ENCODE peak calls at places on chromosomes 2 and 18, in nine cellular contexts. V, G, Q, E, B, F, H, D and L are unnamed samples.

GRCh38 chr2:3728104-3729054 is 25.0 kb downstream of the DCDC2C start:
- DNase-seq in V (no peak), G (peak; percentile 44), Q (peak; percentile 46), E (peak; percentile 62), B (no peak), F (no peak), H (no peak), D (no peak), L (no peak)

GRCh38 chr2:238290079-238290478 is 1.7 kb upstream of the PER2 start:
- DNase-seq in V (peak; percentile 90), G (peak; percentile 83), Q (peak; percentile 45), E (peak; percentile 62), B (peak; percentile 82), F (peak; percentile 68), H (peak; percentile 33), D (peak; percentile 88), L (no peak)

GRCh38 chr2:134189009-134189717 is 64.7 kb upstream of the MGAT5 start:
- DNase-seq in V (peak; percentile 32), G (no peak), Q (no peak), E (no peak), B (no peak), F (no peak), H (no peak), D (no peak), L (no peak)

GRCh38 chr2:871926-872680 is 78.5 kb upstream of the SNTG2 start:
- DNase-seq in V (no peak), G (no peak), Q (no peak), E (no peak), B (no peak), F (peak; percentile 19), H (no peak), D (peak; percentile 35), L (no peak)

GRCh38 chr2:105052773-105053172 is 14.9 kb downstream of the MRPS9 start:
- DNase-seq in V (peak; percentile 41), G (peak; percentile 74), Q (no peak), E (no peak), B (no peak), F (no peak), H (peak; percentile 49), D (no peak), L (no peak)

GRCh38 chr2:191846787-191847620 is at the start of gene CAVIN2:
- DNase-seq in V (peak; percentile 50), G (peak; percentile 95), Q (no peak), E (no peak), B (peak; percentile 76), F (peak; percentile 75), H (peak; percentile 71), D (no peak), L (peak; percentile 42)

GRCh38 chr2:104702026-104702425 is 151.9 kb upstream of the POU3F3 start:
- DNase-seq in V (no peak), G (no peak), Q (no peak), E (peak; percentile 61), B (no peak), F (no peak), H (no peak), D (no peak), L (no peak)

GRCh38 chr2:61210332-61210981 is 48.5 kb downstream of the C2orf74 start:
- DNase-seq in V (no peak), G (peak; percentile 34), Q (no peak), E (no peak), B (no peak), F (no peak), H (no peak), D (no peak), L (no peak)

GRCh38 chr18:59744271-59744721 is 47.1 kb upstream of the CCBE1 start:
- DNase-seq in V (no peak), G (no peak), Q (no peak), E (no peak), B (no peak), F (no peak), H (no peak), D (no peak), L (no peak)

GRCh38 chr2:179579744-179580143 is 281.7 kb downstream of the ZNF385B start:
- DNase-seq in V (no peak), G (peak; percentile 91), Q (no peak), E (no peak), B (no peak), F (no peak), H (no peak), D (no peak), L (no peak)

GRCh38 chr18:46213295-46213694 is 109.1 kb downstream of the HAUS1 start:
- DNase-seq in V (no peak), G (peak; percentile 5), Q (peak; percentile 4), E (no peak), B (no peak), F (no peak), H (no peak), D (no peak), L (no peak)

GRCh38 chr18:66564236-66564635 is 39.7 kb downstream of the CDH19 start:
- DNase-seq in V (no peak), G (no peak), Q (no peak), E (no peak), B (no peak), F (no peak), H (no peak), D (no peak), L (no peak)
- H3K27ac ChIP-seq in V (no peak overlapping the region), G (no peak overlapping the region), Q (no peak overlapping the region), E (no peak overlapping the region), B (no peak overlapping the region), F (no peak overlapping the region), H (no peak overlapping the region), D (no peak overlapping the region), L (no peak overlapping the region)

DNA sequence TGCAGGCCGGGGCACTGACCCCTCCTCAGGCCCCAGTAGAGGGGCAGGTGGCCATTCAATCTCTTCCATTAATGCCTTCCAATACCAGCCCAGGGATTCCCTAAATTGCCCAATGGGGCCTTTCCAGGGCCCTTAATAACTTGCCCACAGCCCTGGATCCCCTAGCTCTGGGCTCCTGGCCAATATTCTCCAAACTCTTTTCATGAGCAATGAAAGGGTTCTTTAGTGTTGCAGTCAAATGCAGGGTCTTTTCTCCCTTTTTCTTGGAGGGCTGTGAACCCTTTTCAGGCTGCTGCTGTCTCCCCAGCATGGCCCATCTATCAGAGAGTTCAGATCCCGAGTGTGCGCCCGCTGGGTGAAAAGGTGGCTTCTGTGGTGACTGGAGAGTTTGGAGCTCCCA is 41.3 kb upstream of the SLC1A4 start:
- DNase-seq in V (no peak), G (no peak), Q (no peak), E (no peak), B (no peak), F (no peak), H (no peak), D (no peak), L (no peak)
- H3K4me1 ChIP-seq in V (no peaks in the 10 kb centered on the region), G (peaks cover 74% of the 10 kb centered on the region), Q (peaks cover 47% of the 10 kb centered on the region), E (no peaks in the 10 kb centered on the region), B (peaks cover 38% of the 10 kb centered on the region), F (peaks cover 17% of the 10 kb centered on the region), H (peaks cover 5% of the 10 kb centered on the region), D (no peaks in the 10 kb centered on the region), L (peaks cover 37% of the 10 kb centered on the region)

DNA sequence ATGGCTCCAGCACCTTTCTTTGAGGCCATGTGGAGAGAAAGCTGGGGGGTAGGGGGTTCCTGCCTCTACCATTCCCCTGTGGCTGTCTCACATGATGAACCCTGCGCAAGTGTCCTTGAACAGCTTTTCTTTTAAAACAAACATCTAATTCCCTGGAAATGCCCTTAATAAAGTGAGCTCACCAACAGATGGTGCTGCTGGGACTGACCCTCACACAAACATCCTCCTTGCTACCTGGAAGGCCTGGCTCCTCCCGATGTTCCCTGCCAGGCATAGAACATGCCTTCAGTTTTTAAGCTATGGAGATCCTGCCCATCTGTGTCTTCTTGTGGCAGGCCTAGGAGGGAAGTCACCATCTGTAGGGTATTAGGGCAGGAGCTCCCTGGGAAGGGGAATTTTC is 60.7 kb upstream of the GATA6 start:
- DNase-seq in V (no peak), G (peak; percentile 47), Q (no peak), E (no peak), B (no peak), F (no peak), H (no peak), D (no peak), L (no peak)
- TF ChIP-seq CTCF in V (no peak), G (peak; percentile 54), Q (no peak), E (peak; percentile 26), B (no peak), F (no peak), H (no peak), D (no peak), L (no peak)

GRCh38 chr18:74528913-74529312 is 5.4 kb upstream of the CNDP1 start:
- DNase-seq in V (no peak), G (no peak), Q (no peak), E (no peak), B (no peak), F (no peak), H (no peak), D (no peak), L (no peak)

GRCh38 chr18:74530584-74530862 is 3.8 kb upstream of the CNDP1 start:
- DNase-seq in V (no peak), G (no peak), Q (no peak), E (no peak), B (no peak), F (no peak), H (no peak), D (no peak), L (no peak)

GRCh38 chr18:74528478-74528877 is 5.8 kb upstream of the CNDP1 start:
- DNase-seq in V (no peak), G (no peak), Q (no peak), E (no peak), B (no peak), F (no peak), H (no peak), D (no peak), L (no peak)

GRCh38 chr18:74529811-74530583 is 4.3 kb upstream of the CNDP1 start:
- DNase-seq in V (no peak), G (no peak), Q (no peak), E (no peak), B (peak; percentile 66), F (peak; percentile 51), H (no peak), D (no peak), L (no peak)

GRCh38 chr18:74529378-74529777 is 4.9 kb upstream of the CNDP1 start:
- DNase-seq in V (no peak), G (no peak), Q (no peak), E (no peak), B (peak; percentile 20), F (peak; percentile 27), H (no peak), D (no peak), L (no peak)
- H3K27ac ChIP-seq in V (no peak overlapping the region), G (no peak overlapping the region), Q (no peak overlapping the region), E (no peak overlapping the region), B (no peak overlapping the region), F (no peak overlapping the region), H (no peak overlapping the region), D (no peak overlapping the region), L (no peak overlapping the region)

DNA sequence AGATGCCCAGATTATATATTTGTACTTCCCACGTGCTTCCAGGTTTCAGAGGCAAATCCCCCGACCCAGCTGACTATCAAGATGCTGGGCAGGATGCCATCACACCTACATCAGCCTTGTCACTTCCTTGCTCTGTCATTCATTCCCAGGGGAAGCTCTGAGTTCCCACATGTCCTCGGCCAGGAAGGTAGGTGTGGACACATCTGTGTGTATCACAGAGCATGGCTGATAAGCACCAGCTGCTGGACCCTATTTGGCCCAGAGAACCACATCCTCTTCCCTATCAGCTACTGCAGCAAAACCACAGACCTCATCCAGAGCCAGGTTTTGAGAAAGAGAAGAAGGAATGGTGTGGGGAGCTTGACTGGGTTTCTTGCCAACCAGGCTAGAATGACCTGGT is 31.9 kb upstream of the ITGA6 start:
- DNase-seq in V (no peak), G (no peak), Q (no peak), E (no peak), B (no peak), F (no peak), H (no peak), D (no peak), L (no peak)
- H3K4me1 ChIP-seq in V (peaks cover 3% of the 10 kb centered on the region), G (peaks cover 12% of the 10 kb centered on the region), Q (no peaks in the 10 kb centered on the region), E (peaks cover 10% of the 10 kb centered on the region), B (no peaks in the 10 kb centered on the region), F (peaks cover 33% of the 10 kb centered on the region), H (peaks cover 50% of the 10 kb centered on the region), D (peaks cover 12% of the 10 kb centered on the region), L (peaks cover 4% of the 10 kb centered on the region)

GRCh38 chr2:188965554-188965953 is 8.6 kb upstream of the COL3A1 start:
- DNase-seq in V (no peak), G (no peak), Q (no peak), E (no peak), B (no peak), F (no peak), H (no peak), D (no peak), L (no peak)
- TF ChIP-seq CTCF in V (no peak), G (no peak), Q (no peak), E (no peak), B (no peak), F (no peak), H (no peak), D (no peak), L (no peak)